ENCODE peak calls at places on chromosomes 13 and 19, in six cellular contexts. E, Q, A, B, K and V are unnamed samples.

GRCh38 chr19:49749055-49749716 is 13.9 kb downstream of the TSKS start:
- DNase-seq in E (no peak), Q (no peak), A (no peak), B (peak; percentile 36), K (peak; percentile 43), V (no peak)

GRCh38 chr19:1401138-1401888 is at the start of gene GAMT:
- DNase-seq in E (no peak), Q (no peak), A (no peak), B (peak; percentile 48), K (peak; percentile 77), V (peak; percentile 33)

GRCh38 chr13:40064723-40065122 is 409.3 kb downstream of the COG6 start:
- DNase-seq in E (no peak), Q (peak; percentile 25), A (no peak), B (peak; percentile 57), K (no peak), V (peak; percentile 19)

GRCh38 chr19:16749326-16749725 is 29.7 kb downstream of the NWD1 start:
- DNase-seq in E (no peak), Q (no peak), A (no peak), B (no peak), K (no peak), V (no peak)

GRCh38 chr13:52130641-52131040 is 1.8 kb upstream of the NEK5 start:
- DNase-seq in E (no peak), Q (no peak), A (no peak), B (no peak), K (no peak), V (no peak)

GRCh38 chr13:72643339-72643989 is 84.0 kb downstream of the MZT1 start:
- DNase-seq in E (peak; percentile 41), Q (peak; percentile 47), A (no peak), B (peak; percentile 58), K (peak; percentile 40), V (peak; percentile 59)

GRCh38 chr19:10122066-10122465 is 2.4 kb upstream of the EIF3G start:
- DNase-seq in E (no peak), Q (no peak), A (no peak), B (peak; percentile 44), K (no peak), V (peak; percentile 12)

GRCh38 chr19:50858896-50859295 is 4.2 kb downstream of the KLK3 start:
- DNase-seq in E (no peak), Q (no peak), A (no peak), B (no peak), K (no peak), V (no peak)

GRCh38 chr13:79678100-79678499 is 197.1 kb downstream of the NDFIP2 start:
- DNase-seq in E (peak; percentile 24), Q (no peak), A (no peak), B (no peak), K (no peak), V (no peak)

GRCh38 chr19:39913682-39914333 is 20.6 kb downstream of the FCGBP start:
- DNase-seq in E (no peak), Q (no peak), A (no peak), B (no peak), K (no peak), V (no peak)

GRCh38 chr13:106500450-106500849 is 35.0 kb downstream of the EFNB2 start:
- DNase-seq in E (no peak), Q (no peak), A (no peak), B (no peak), K (no peak), V (peak; percentile 32)

GRCh38 chr19:20367811-20368294 is 197.7 kb downstream of the ZNF737 start:
- DNase-seq in E (no peak), Q (no peak), A (no peak), B (no peak), K (no peak), V (no peak)

GRCh38 chr19:18029617-18030338 is 21.8 kb downstream of the ARRDC2 start:
- DNase-seq in E (peak; percentile 79), Q (no peak), A (no peak), B (peak; percentile 81), K (no peak), V (no peak)

GRCh38 chr19:30783936-30784335 is 411.8 kb downstream of the ZNF536 start:
- DNase-seq in E (no peak), Q (no peak), A (no peak), B (no peak), K (no peak), V (no peak)

GRCh38 chr19:30788105-30788765 is 416.1 kb downstream of the ZNF536 start:
- DNase-seq in E (no peak), Q (no peak), A (no peak), B (no peak), K (no peak), V (no peak)

GRCh38 chr19:30785728-30786127 is 413.5 kb downstream of the ZNF536 start:
- DNase-seq in E (no peak), Q (no peak), A (no peak), B (no peak), K (no peak), V (peak; percentile 1)

GRCh38 chr19:30783212-30783611 is 411.0 kb downstream of the ZNF536 start:
- DNase-seq in E (no peak), Q (no peak), A (no peak), B (no peak), K (no peak), V (no peak)

DNA sequence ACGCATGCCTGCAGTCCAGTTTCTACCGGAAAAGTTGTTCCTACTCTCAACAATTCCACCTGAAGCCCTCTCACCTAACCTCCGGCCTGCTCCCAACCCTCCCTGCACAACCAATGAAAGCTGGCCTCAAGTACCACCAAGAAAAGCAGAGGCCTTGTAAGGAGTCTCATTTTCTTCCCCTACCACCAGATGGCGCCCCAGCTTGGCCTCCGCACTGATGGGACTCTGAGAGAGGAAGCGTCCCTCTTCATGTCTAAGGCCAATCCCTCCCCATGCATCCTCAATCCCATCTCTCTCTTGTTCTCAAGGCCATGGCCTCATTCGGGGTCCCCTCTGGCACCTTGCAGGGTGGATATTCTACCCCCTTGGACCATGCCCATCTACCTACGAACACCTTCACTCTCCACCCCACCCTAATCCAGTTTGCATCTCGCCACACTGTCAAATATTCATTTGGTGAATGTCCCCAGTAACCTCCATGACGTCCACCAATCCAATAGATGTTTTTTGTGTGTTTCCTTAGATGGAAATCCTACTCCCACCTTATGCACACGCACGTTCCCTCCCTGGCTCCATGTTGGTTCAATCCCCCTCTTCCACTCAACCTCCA is 412.8 kb downstream of the ZNF536 start:
- DNase-seq in E (peak; percentile 16), Q (peak; percentile 51), A (no peak), B (no peak), K (peak; percentile 64), V (peak; percentile 52)
- TF ChIP-seq CTCF in E (peak; percentile 80), Q (peak; percentile 40), A (peak; percentile 39), B (peak; percentile 37), K (peak; percentile 81), V (peak; percentile 56)

GRCh38 chr13:101977475-101977874 is 424.4 kb downstream of the FGF14 start:
- DNase-seq in E (no peak), Q (no peak), A (no peak), B (no peak), K (no peak), V (no peak)

GRCh38 chr13:101982903-101983302 is 418.9 kb downstream of the FGF14 start:
- DNase-seq in E (no peak), Q (no peak), A (no peak), B (no peak), K (no peak), V (no peak)

GRCh38 chr13:101979825-101980224 is 422.0 kb downstream of the FGF14 start:
- DNase-seq in E (no peak), Q (no peak), A (no peak), B (no peak), K (no peak), V (no peak)

DNA sequence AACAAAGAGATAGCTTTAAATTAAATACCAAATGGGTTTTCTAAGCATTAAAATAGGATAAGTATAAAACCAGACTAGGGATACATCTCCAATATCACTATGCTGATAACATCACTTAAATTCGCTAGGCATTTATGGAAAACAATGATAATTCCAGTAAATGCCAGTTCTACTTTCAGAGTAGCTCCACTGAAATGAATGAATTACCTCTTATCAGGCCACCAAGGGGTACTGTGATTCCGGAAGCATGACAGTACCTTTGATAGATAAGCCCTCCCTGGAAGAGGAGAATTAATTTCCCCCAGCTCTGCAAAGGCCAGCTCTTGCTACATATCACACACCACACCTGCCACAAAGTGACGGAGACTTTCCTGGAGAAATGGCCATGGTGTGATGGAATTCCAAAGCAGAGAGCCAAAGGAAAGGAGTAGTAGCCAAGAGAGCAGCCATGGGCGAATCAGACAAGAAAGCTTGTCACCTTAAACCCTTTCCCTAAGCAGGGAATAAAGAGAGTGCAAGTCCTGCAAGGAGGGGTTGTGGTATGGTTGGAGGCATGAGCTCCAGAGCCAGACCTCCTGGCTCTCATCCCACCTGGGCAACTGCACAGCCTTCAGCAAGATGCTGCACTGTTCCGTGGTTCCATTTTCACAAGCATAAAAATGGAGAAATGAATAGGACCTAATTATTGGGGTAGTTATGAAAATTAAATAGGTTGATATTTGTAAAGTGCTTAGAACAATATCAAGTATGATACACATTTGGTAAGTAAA is 423.1 kb downstream of the FGF14 start:
- DNase-seq in E (no peak), Q (no peak), A (no peak), B (no peak), K (no peak), V (no peak)
- H3K4me3 ChIP-seq in E (no peak overlapping the region), Q (no peak overlapping the region), A (no peak overlapping the region), B (no peak overlapping the region), K (no peak overlapping the region), V (no peak overlapping the region)

DNA sequence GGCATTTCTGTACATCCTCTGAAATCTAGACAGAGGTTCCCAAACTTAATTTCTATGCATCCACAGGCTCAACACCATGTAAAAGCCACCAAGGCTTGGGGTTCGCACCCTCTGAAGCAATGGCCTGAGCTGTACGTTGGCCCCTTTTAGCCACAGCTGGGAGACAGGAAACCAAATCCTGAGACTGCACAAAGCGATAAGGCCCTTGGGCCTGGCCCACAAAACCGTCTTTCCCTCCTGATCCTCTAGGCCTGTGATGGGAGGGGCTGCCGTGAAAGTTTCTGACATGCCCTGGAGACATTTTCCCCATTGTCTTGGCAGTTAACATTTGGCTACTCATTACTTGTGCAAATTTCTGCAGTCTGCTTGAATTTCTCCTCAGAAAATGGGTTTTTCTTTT is 766.4 kb downstream of the GPC5 start:
- DNase-seq in E (no peak), Q (no peak), A (no peak), B (no peak), K (peak; percentile 12), V (peak; percentile 8)
- TF ChIP-seq MYC in E (no peak), Q (no peak), A (no peak), B (no peak), K (no peak), V (no peak)

DNA sequence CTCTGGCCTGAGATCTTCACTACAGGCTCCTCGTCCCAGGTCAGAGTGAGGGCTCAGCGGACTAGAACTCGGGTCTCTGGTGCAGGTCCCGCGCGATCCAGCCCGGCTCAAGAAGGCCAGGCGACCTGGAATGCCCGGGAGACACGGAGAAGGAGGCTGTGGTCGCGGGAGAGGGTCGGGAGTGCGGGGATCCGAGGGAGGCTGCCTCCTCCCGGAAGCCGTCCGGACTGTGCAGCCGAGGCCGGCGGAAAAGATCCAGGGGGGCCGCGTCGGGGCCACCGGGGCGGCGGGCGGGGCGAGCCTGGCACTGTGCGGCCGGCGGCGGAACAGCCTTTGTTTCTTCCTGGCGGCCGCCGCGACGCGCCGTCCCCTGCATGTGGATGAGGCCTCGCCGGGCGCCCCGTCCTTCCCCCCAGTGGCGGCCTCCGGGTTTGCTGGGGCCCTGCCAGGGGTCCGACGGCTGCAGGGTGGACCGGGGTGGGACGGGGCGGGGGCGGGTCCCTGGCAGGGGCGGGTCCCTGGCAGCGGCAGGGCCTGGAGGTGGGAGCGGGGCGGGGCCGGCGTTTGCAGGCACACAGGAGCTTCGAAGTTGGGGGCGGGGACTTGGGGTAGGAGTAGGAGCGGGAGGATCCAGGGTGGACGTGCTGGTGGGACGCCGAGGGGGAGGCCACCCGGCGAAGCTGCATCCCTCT is 1.0 kb upstream of the SLC7A10 start:
- DNase-seq in E (no peak), Q (peak; percentile 67), A (no peak), B (no peak), K (no peak), V (no peak)
- TF ChIP-seq CTCF in E (no peak), Q (no peak), A (no peak), B (no peak), K (no peak), V (no peak)

GRCh38 chr19:4124638-4125037 is 716 bp upstream of the MAP2K2 start:
- DNase-seq in E (no peak), Q (no peak), A (no peak), B (no peak), K (peak; percentile 27), V (no peak)
- H3K4me3 ChIP-seq in E (peak overlapping the region; percentile 85), Q (peak overlapping the region; percentile 89), A (peak overlapping the region; percentile 74), B (no peak overlapping the region), K (peak overlapping the region; percentile 91), V (no peak overlapping the region)